ENCODE peak calls at places on chromosomes 7 and 10, in four cellular contexts. V, Z, E and D are unnamed samples.

GRCh38 chr10:65805993-65806392 is 1119.8 kb upstream of the LRRTM3 start:
- DNase-seq in Z (no peak), V (no peak), E (no peak), D (no peak)

GRCh38 chr10:102802920-102803534 is 34.2 kb downstream of the CYP17A1 start:
- DNase-seq in V (peak), E (no peak), Z (peak), D (no peak)

GRCh38 chr7:1842321-1843221 is 172.5 kb downstream of the ELFN1 start:
- DNase-seq in E (no peak), Z (peak), V (peak), D (no peak)

GRCh38 chr7:117087639-117088396 is 134.5 kb downstream of the ST7 start:
- DNase-seq in E (no peak), V (no peak), Z (no peak), D (no peak)

GRCh38 chr10:104824378-104825006 is 183.4 kb downstream of the SORCS3 start:
- DNase-seq in E (peak), V (no peak), Z (peak), D (no peak)

GRCh38 chr10:72053690-72054089 is 34.7 kb downstream of the SPOCK2 start:
- DNase-seq in E (no peak), V (no peak), Z (no peak), D (no peak)

GRCh38 chr10:86348321-86349210 is 18.0 kb downstream of the GRID1 start:
- DNase-seq in V (no peak), Z (no peak), E (no peak), D (no peak)

GRCh38 chr7:95840953-95841950 is 68.9 kb downstream of the DYNC1I1 start:
- DNase-seq in V (no peak), E (no peak), Z (no peak), D (no peak)

GRCh38 chr10:123999956-124000615 is 93.3 kb downstream of the CHST15 start:
- DNase-seq in V (no peak), Z (no peak), E (no peak), D (no peak)

DNA sequence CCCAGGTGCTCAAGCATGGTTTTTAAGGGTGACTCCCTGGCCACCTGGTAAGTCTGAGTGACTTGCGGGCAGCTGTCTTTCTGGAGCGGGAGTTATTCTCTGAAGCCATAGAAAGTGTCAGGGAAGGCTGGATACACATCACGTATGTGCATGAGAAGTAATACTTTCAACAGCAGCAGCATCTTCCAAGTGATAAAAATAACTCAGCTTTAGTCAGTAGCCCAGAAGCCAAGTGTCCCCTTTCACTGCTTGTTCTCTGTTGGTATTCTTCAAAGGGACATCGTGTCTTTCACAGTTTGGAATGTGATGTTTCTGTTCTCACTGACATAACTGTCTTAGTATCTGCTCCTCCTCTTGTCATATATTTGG is 97.6 kb downstream of the KIAA1217 start:
- DNase-seq in Z (no peak), E (no peak), V (no peak), D (no peak)
- TF ChIP-seq POLR2A in Z (no peak), E (no peak), V (no peak), D (no peak)

GRCh38 chr10:2978111-2978510 is 89.2 kb upstream of the PFKP start:
- DNase-seq in E (no peak), V (peak), Z (no peak), D (no peak)
- TF ChIP-seq CTCF in E (no peak), V (peak), Z (peak), D (no peak)

DNA sequence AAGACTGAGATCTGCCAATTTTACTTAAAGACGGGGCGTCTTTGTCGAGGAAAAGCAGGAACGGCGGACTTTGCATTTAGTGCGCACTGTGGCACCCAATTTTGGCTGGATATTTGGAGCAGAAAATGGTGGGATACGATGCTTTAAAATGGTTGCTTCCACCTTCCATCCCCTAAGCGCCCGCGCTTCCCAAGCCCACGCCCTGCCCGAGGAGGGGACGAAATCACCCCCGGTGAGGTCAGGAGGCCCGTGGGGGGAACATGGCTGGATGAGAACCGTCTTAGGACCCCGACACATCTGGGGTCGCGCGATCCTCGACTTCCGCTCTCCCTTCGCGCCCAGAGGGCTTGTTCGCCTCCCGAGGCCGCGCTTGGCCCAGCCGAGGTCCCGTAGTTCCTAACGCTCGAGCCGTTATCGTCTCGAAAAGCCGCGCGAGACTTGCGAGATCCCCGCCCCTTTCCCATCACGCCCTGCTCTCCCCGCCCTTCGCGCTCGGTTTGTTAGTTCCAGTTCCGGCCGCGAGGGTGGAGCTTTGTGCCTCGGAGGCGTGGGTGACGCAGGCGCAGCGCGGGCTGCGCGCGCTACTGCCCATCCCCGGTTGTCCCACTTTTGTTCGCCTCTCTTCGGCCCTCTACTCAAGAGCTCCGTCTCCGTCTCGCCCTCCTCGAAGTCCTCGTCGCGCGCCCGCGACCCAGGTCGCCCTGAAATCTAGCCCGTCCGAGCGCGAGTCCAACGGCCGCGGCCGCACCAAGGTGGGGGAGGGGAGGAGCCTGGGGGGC is at the start of gene SRRT:
- DNase-seq in V (peak), E (peak), Z (peak), D (peak)
- TF ChIP-seq POLR2A in V (peak), E (peak), Z (peak), D (peak)

GRCh38 chr10:132941640-132942051 is 724 bp downstream of the CFAP46 start:
- DNase-seq in Z (no peak), V (no peak), E (no peak), D (no peak)

GRCh38 chr10:132939378-132939955 is 2.9 kb downstream of the CFAP46 start:
- DNase-seq in E (no peak), V (no peak), Z (no peak), D (no peak)

GRCh38 chr10:132938472-132939329 is 3.7 kb downstream of the CFAP46 start:
- DNase-seq in V (no peak), Z (no peak), E (no peak), D (no peak)

GRCh38 chr10:132940791-132941465 is 1.4 kb downstream of the CFAP46 start:
- DNase-seq in Z (no peak), V (no peak), E (no peak), D (no peak)

DNA sequence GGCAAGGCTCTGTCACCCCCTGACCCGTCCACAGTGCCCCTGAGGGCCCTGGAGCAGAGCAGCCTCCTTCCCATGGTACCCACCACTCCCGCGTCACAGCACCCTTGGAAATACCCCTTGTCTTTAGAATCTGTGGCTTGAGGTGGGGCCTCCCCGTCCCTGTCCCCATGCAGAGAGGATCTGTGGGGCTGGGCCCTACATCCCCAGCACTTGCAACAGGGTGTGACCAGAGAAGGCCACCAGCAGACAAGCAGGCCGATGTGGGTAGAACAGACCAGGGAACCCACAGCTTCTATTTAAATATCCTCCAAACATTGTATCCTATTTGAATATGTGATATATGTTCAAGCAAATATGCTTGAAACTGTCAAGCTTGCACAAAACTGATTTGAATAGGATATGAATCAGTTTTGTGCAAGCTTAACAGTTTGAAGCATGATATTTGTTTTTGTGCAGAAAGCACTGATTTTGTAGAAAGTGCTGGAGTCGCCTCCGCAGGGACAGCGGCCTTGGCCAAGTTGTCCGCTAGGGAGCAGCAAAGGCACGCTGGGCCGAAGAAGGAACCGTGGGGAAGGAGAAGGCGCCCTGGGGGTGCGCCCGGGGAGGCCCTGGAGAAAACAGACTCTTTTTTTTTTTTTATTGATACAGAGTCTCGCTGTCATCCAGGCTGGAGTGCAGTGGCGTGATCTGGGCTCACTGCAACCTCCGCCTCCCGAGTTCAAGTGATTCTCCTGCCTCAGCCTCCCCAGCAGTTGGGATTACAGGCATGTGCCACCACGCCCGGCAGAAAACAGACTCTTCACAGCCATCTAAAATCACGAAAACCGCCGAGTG is 2.2 kb downstream of the CFAP46 start:
- DNase-seq in V (peak), E (peak), Z (peak), D (no peak)
- TF ChIP-seq CTCF in V (peak), E (no peak), Z (peak), D (peak)

GRCh38 chr10:73965890-73966768 is 31.8 kb upstream of the VCL start:
- DNase-seq in E (peak), Z (peak), V (peak), D (peak)
- TF ChIP-seq POLR2A in E (no peak), Z (no peak), V (no peak), D (peak)

DNA sequence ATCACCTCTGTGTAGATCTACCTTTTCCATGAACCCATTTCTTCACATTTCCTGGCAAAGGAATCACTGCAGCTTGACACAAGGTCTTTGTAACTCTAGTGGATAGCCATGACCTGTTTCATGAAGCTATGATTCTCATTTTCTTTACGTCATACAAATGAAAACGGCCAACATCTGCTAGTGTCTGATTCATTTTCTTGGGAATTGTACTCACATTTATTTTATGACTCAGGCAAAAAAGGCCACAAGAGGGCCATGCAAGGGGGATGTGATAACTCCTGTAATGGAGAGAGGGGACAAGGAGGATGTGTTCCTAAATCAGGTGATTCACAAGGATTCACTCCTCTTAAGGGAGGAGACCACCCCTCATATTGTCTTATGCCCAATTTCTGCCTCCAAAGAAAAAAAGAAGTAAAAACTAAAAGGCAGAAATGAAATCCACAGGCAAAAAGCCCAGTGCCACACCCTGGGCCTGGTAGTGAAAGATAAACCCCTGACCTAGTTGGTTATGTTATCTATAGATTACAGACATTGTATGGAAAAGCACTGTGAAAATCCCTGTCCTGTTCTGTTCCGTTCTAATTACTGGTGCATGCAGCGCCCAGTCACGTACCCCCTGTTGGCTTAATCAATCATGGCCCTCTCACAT is 249.9 kb downstream of the IPMK start:
- DNase-seq in V (peak), Z (no peak), E (no peak), D (no peak)
- TF ChIP-seq CTCF in V (peak), Z (no peak), E (no peak), D (no peak)

GRCh38 chr10:79067241-79068202 is 1.2 kb upstream of the ZMIZ1 start:
- DNase-seq in V (peak), E (peak), Z (peak), D (peak)
- TF ChIP-seq POLR2A in V (no peak), E (no peak), Z (peak), D (no peak)

GRCh38 chr7:4683884-4684565 is 1.9 kb downstream of the FOXK1 start:
- DNase-seq in E (peak), V (peak), Z (peak), D (peak)
- TF ChIP-seq CTCF in E (no peak), V (peak), Z (no peak), D (no peak)